ENCODE peak calls at places on chromosomes 5 and 9, in seven cellular contexts. Z is small intestine, C is AG09309, O is AG04450, H is dorsolateral prefrontal cortex, Y is fibroblast of pulmonary artery, B is Peyer's patch. U is an unnamed sample.

GRCh38 chr5:134048864-134049263 is 44.1 kb upstream of the VDAC1 start:
- DNase-seq in Z (no peak), C (no peak), H (no peak), O (no peak), B (no peak), Y (no peak), U (no peak)

GRCh38 chr9:93345630-93346239 is 105.8 kb upstream of the FAM120A start:
- DNase-seq in H (no peak), Z (no peak), C (no peak), B (no peak), Y (no peak), O (no peak), U (no peak)

GRCh38 chr9:132671620-132672412 is 1.6 kb downstream of the GTF3C4 start:
- DNase-seq in Y (no peak), B (no peak), O (no peak), C (no peak), H (no peak), Z (no peak), U (no peak)

GRCh38 chr9:131732061-131732526 is 7.8 kb downstream of the RAPGEF1 start:
- DNase-seq in O (no peak), H (no peak), Z (no peak), C (no peak), Y (no peak), B (no peak), U (no peak)

GRCh38 chr5:4295663-4296339 is 700.2 kb downstream of the IRX1 start:
- DNase-seq in B (no peak), H (peak), O (no peak), Z (peak), C (no peak), Y (peak), U (no peak)

GRCh38 chr5:171492781-171493180 is 73.3 kb downstream of the FGF18 start:
- DNase-seq in C (no peak), H (no peak), O (no peak), B (no peak), Z (no peak), Y (peak), U (no peak)

GRCh38 chr5:9473624-9474023 is 72.3 kb downstream of the SEMA5A start:
- DNase-seq in Y (no peak), C (no peak), H (no peak), B (no peak), O (no peak), Z (no peak), U (no peak)

GRCh38 chr5:112467467-112467866 is 48.4 kb upstream of the EPB41L4A start:
- DNase-seq in C (no peak), Y (no peak), O (no peak), B (no peak), H (no peak), Z (no peak), U (no peak)

GRCh38 chr9:131977074-131977838 is 102.4 kb downstream of the MED27 start:
- DNase-seq in Y (no peak), O (no peak), C (no peak), Z (no peak), B (no peak), H (no peak), U (no peak)

GRCh38 chr5:122498163-122498562 is 186.1 kb downstream of the SNCAIP start:
- DNase-seq in C (no peak), Y (peak), B (no peak), O (no peak), H (peak), Z (peak), U (no peak)

GRCh38 chr9:121204121-121204520 is 2.5 kb upstream of the RAB14 start:
- DNase-seq in O (no peak), H (no peak), B (no peak), Y (no peak), Z (no peak), C (no peak), U (peak)

GRCh38 chr5:52648726-52649125 is 139.0 kb upstream of the ITGA1 start:
- DNase-seq in O (no peak), H (no peak), C (no peak), Z (no peak), Y (no peak), B (no peak), U (no peak)

GRCh38 chr5:12672141-12672540 is 767.9 kb upstream of the CTNND2 start:
- DNase-seq in C (no peak), Y (no peak), Z (no peak), B (no peak), O (no peak), H (no peak), U (no peak)

GRCh38 chr9:116951588-116952433 is 264.7 kb downstream of the TRIM32 start:
- DNase-seq in H (no peak), B (no peak), C (peak), O (peak), Z (no peak), Y (peak), U (no peak)

DNA sequence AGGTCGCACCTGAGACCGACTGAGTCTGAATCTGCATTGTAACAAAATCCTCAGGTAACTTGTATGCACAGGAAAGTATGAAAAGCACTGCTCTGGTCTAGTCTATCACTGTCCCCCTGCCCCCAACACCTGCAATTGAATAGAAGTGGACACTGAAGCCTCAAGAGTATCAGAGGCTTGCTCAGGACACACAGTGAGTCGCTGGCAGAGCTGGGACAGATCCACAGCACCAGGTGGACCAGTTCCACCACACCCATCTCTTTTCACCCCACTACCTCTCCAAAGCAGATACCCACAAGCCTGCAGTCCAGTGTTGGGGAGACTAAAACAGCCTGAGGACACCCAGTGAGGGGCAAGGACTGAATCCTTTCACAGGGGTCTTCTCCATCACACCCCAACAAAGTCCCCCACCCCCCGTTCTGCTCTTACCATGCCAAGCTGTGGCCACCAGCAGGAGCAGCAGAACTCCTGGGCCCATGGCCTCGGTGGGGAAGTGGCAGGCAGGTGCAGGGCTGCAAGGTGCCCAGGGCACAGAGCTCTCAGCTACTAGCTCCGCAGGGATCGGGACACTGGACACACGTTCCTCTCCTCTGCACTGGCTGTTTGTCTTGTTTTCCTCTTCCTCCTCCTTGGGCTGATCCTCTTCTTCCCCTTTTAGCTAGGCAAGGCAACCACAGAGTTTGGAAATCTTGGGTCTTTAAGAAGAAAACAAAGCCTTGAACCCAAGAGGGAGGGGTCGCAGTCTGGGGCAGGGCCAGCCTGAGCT is at the start of gene CSF1R:
- DNase-seq in B (no peak), O (no peak), C (no peak), Y (no peak), H (no peak), Z (no peak), U (no peak)
- H3K4me3 ChIP-seq in B (no peak), O (no peak), C (no peak), Y (no peak), H (peak), Z (no peak), U (no peak)

GRCh38 chr9:126745574-126746411 is 59.0 kb upstream of the ZBTB43 start:
- DNase-seq in H (no peak), O (no peak), Y (no peak), Z (no peak), C (no peak), B (no peak), U (peak)
- H3K4me3 ChIP-seq in H (no peak), O (no peak), Y (no peak), Z (no peak), C (no peak), B (no peak), U (no peak)

GRCh38 chr9:134355158-134355557 is 28.9 kb downstream of the RXRA start:
- DNase-seq in B (no peak), O (no peak), H (no peak), Z (no peak), Y (no peak), C (no peak), U (no peak)

GRCh38 chr9:134357631-134358025 is 31.4 kb downstream of the RXRA start:
- DNase-seq in O (no peak), Z (no peak), H (no peak), B (no peak), Y (no peak), C (no peak), U (no peak)

GRCh38 chr9:134358026-134358967 is 32.0 kb downstream of the RXRA start:
- DNase-seq in B (no peak), Z (peak), Y (peak), O (no peak), C (no peak), H (no peak), U (no peak)

GRCh38 chr9:134355561-134356278 is 29.5 kb downstream of the RXRA start:
- DNase-seq in Z (peak), Y (no peak), O (no peak), B (peak), C (no peak), H (no peak), U (no peak)

GRCh38 chr9:134356496-134357470 is 30.5 kb downstream of the RXRA start:
- DNase-seq in B (no peak), Z (peak), H (no peak), Y (peak), C (no peak), O (no peak), U (no peak)
- H3K4me3 ChIP-seq in B (no peak), Z (no peak), H (no peak), Y (no peak), C (no peak), O (no peak), U (no peak)

DNA sequence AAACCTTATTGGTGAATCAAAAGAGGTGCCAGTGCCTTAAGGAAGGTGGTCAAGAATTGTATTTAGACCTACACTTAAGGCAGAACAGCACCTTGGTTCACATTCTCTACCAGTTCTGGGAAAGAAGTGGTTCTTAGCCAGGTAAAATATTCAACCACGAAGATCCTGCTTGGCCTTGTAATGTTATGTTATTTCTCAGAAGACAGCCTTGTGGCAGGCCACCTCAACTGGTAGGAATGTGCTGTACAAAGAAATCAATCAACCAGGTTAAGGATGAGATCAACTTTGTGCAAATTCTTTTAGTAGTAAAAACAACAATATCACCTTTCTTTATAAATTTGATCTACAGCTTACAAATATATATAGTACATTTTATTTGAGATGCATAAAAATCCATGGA is 246.8 kb downstream of the ARRDC3 start:
- DNase-seq in B (no peak), Z (no peak), O (no peak), Y (no peak), C (no peak), H (no peak), U (no peak)
- H3K4me3 ChIP-seq in B (no peak), Z (no peak), O (no peak), Y (no peak), C (no peak), H (no peak), U (no peak)

GRCh38 chr5:23446436-23446835 is 61.0 kb upstream of the PRDM9 start:
- DNase-seq in H (no peak), Y (peak), C (no peak), Z (no peak), B (no peak), O (no peak), U (no peak)

GRCh38 chr5:23448627-23449026 is 58.8 kb upstream of the PRDM9 start:
- DNase-seq in Y (no peak), O (no peak), H (no peak), C (no peak), B (no peak), Z (no peak), U (no peak)

GRCh38 chr5:23445573-23445972 is 61.8 kb upstream of the PRDM9 start:
- DNase-seq in H (no peak), Z (no peak), B (no peak), Y (peak), C (no peak), O (no peak), U (no peak)

GRCh38 chr5:23450187-23450586 is 57.2 kb upstream of the PRDM9 start:
- DNase-seq in H (no peak), C (no peak), B (no peak), Y (no peak), O (no peak), Z (no peak), U (no peak)

DNA sequence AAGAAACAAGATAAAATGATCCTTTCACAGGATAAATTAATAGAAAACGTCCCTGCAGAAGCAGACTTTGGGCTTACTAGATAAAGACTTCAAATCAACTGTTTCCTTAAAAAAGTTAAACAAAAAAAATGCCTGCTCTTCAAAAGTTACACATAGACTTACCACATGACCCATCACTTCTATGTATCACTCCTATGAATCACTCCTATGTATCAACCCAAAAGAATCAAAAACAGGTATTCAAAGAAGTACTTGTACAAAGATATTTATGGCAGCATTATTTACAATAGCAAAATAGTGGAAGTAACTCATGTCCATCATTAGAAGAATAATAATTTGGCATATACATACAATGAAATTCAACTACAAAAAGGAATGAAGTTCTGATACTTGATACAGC is 56.3 kb upstream of the PRDM9 start:
- DNase-seq in B (no peak), Y (no peak), C (no peak), H (no peak), Z (no peak), O (no peak), U (no peak)
- H3K4me3 ChIP-seq in B (no peak), Y (no peak), C (no peak), H (no peak), Z (no peak), O (no peak), U (no peak)

DNA sequence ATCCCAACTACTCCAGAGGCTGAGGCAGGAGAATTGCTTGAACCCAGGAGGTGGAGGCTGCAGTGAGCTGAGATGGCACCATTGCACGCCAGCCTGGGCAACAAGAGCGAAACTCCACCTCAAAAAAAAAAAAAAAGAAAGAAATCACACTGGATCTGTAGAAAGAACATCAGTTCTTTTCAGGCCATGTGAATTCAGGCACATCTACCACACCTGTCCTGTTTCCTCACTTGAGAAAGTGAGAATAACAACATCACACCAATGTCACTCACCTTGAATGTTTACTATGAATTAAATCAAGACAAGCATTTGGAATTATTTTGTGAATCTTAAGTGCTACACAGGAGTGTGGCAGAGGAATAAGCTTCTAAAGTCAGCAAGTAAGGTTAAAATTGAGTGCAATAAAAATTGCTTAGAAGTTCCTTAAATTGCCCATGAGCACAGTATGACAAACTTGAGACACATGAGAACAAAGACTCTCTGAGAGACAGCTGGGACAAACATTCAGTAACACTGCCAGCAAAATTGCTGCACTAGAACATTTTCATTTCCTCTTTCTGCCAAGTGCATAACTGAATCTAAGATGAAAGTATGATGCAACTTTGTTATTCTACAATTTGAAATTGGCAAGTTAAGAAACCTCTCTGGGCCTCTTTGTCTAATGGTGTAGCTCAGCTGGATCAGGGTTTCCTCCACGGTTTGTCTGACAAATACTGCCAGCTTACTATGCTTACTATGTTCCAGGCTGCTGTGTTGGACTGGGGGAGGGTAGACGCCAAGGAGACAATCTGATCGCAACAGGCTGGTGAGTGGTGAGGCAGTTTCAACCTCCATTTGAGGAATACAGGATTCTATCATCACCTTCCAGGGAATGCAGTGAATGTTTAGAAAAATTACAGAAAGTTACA is 1.9 kb upstream of the RIC1 start:
- DNase-seq in H (no peak), Z (peak), B (no peak), Y (peak), C (peak), O (no peak), U (peak)
- H3K4me3 ChIP-seq in H (peak), Z (no peak), B (peak), Y (peak), C (peak), O (peak), U (peak)

GRCh38 chr9:1604942-1605560 is 410.1 kb upstream of the SMARCA2 start:
- DNase-seq in Y (peak), O (no peak), B (no peak), H (no peak), C (no peak), Z (no peak), U (peak)

GRCh38 chr9:1598270-1598669 is 416.9 kb upstream of the SMARCA2 start:
- DNase-seq in O (no peak), Y (no peak), H (no peak), B (no peak), Z (no peak), C (no peak), U (no peak)

GRCh38 chr9:1599961-1600360 is 415.2 kb upstream of the SMARCA2 start:
- DNase-seq in H (no peak), O (no peak), C (no peak), Z (no peak), Y (no peak), B (no peak), U (no peak)
- H3K4me3 ChIP-seq in H (no peak), O (no peak), C (no peak), Z (no peak), Y (no peak), B (no peak), U (no peak)

GRCh38 chr5:138990986-138991645 is 116.0 kb upstream of the LRRTM2 start:
- DNase-seq in C (no peak), Z (no peak), Y (no peak), H (no peak), O (no peak), B (no peak), U (no peak)
- H3K4me3 ChIP-seq in C (no peak), Z (no peak), Y (no peak), H (no peak), O (no peak), B (no peak), U (no peak)